ENCODE peak calls at places on chromosomes 5 and 9, in nine cellular contexts. P is naive B cell; X is effector CD4-positive, alpha-beta T cell; N is amniotic stem cell; I is COR-L47; A is A673; Q is M059J; M is WTC11; U is hypothalamus. E is an unnamed sample.

GRCh38 chr9:108048406-108049025 is 558.9 kb upstream of the KLF4 start:
- DNase-seq in P (no peak), X (no peak), N (no peak), I (no peak), A (no peak), Q (no peak), M (no peak), U (no peak), E (no peak)

GRCh38 chr9:14303110-14303509 is 10.8 kb downstream of the NFIB start:
- DNase-seq in P (no peak), X (no peak), N (no peak), I (no peak), A (no peak), Q (no peak), M (no peak), U (no peak), E (no peak)

GRCh38 chr5:54868511-54869483 is 116.6 kb downstream of the ESM1 start:
- DNase-seq in P (no peak), X (no peak), N (no peak), I (no peak), A (no peak), Q (no peak), M (no peak), U (no peak), E (no peak)

GRCh38 chr5:171701138-171701537 is 84.5 kb upstream of the SMIM23 start:
- DNase-seq in P (no peak), X (no peak), N (no peak), I (no peak), A (no peak), Q (no peak), M (no peak), U (no peak), E (no peak)

GRCh38 chr9:77224750-77225312 is 47.5 kb downstream of the VPS13A start:
- DNase-seq in P (no peak), X (no peak), N (no peak), I (no peak), A (no peak), Q (peak; percentile 19), M (no peak), U (no peak), E (no peak)

GRCh38 chr9:22976454-22976853 is 529.8 kb downstream of the DMRTA1 start:
- DNase-seq in P (no peak), X (no peak), N (peak; percentile 2), I (no peak), A (no peak), Q (peak; percentile 34), M (no peak), U (no peak), E (no peak)

GRCh38 chr5:158609729-158610128 is 490.0 kb downstream of the EBF1 start:
- DNase-seq in P (no peak), X (no peak), N (no peak), I (no peak), A (no peak), Q (no peak), M (no peak), U (no peak), E (no peak)

GRCh38 chr5:146337264-146337904 is 1.3 kb upstream of the POU4F3 start:
- DNase-seq in P (no peak), X (no peak), N (no peak), I (no peak), A (no peak), Q (no peak), M (peak; percentile 41), U (no peak), E (no peak)

GRCh38 chr9:4243877-4244812 is 55.7 kb downstream of the GLIS3 start:
- DNase-seq in P (no peak), X (no peak), N (no peak), I (no peak), A (no peak), Q (no peak), M (no peak), U (no peak), E (no peak)

GRCh38 chr9:86353591-86354047 is 591 bp downstream of the TUT7 start:
- DNase-seq in P (peak; percentile 16), X (peak; percentile 8), N (no peak), I (no peak), A (no peak), Q (peak; percentile 57), M (no peak), U (no peak), E (peak; percentile 27)

GRCh38 chr5:75496026-75496425 is 15.4 kb downstream of the CERT1 start:
- DNase-seq in P (no peak), X (no peak), N (no peak), I (no peak), A (no peak), Q (no peak), M (no peak), U (no peak), E (no peak)

GRCh38 chr5:11214851-11215250 is 453.8 kb upstream of the DAP start:
- DNase-seq in P (no peak), X (no peak), N (no peak), I (no peak), A (no peak), Q (no peak), M (no peak), U (no peak), E (no peak)

GRCh38 chr9:18526686-18527085 is 52.7 kb downstream of the ADAMTSL1 start:
- DNase-seq in P (no peak), X (no peak), N (no peak), I (no peak), A (peak; percentile 8), Q (no peak), M (no peak), U (no peak), E (no peak)

GRCh38 chr9:129557192-129558036 is 63.5 kb downstream of the C9orf50 start:
- DNase-seq in P (no peak), X (no peak), N (no peak), I (no peak), A (peak; percentile 92), Q (peak; percentile 98), M (peak; percentile 97), U (no peak), E (no peak)

GRCh38 chr9:130095872-130096271 is 42.2 kb downstream of the GPR107 start:
- DNase-seq in P (no peak), X (no peak), N (no peak), I (no peak), A (no peak), Q (no peak), M (no peak), U (no peak), E (no peak)

E was measured in GM13977.